ENCODE peak calls at places on chromosome 13, in nine cellular contexts. D is epithelial cell of esophagus; P is HFFc6; T is activated CD8-positive, alpha-beta memory T cell treated with anti-CD3 and anti-CD28 coated beads, Interleukin-2, amount 10 ng/mL, durations not matched to agents 7 days and 5 days; C is mucosa of gallbladder; S is amniotic stem cell; W is hepatic stellate cell; H is AG09319; K is T follicular helper cell. I is an unnamed sample.
A peak's percentile ranks its signal among the peaks of the same experiment; 100 is the strongest.

GRCh38 chr13:35714588-35714987 is 238.1 kb upstream of the MAB21L1 start:
- DNase-seq in D (no peak), P (no peak), T (no peak), C (no peak), S (no peak), W (no peak), H (no peak), K (no peak), I (no peak)

GRCh38 chr13:99496322-99497142 is 4.7 kb upstream of the TM9SF2 start:
- DNase-seq in D (no peak), P (peak; percentile 20), T (peak; percentile 95), C (peak; percentile 73), S (no peak), W (no peak), H (peak; percentile 49), K (peak; percentile 64), I (peak; percentile 67)

GRCh38 chr13:112447761-112448603 is 71.8 kb downstream of the SPACA7 start:
- DNase-seq in D (no peak), P (no peak), T (peak; percentile 35), C (peak; percentile 9), S (no peak), W (no peak), H (no peak), K (no peak), I (no peak)

GRCh38 chr13:75541287-75541686 is 3.6 kb upstream of the COMMD6 start:
- DNase-seq in D (no peak), P (peak; percentile 20), T (no peak), C (no peak), S (no peak), W (no peak), H (no peak), K (no peak), I (no peak)

GRCh38 chr13:93045836-93046235 is 180.8 kb upstream of the GPC6 start:
- DNase-seq in D (peak; percentile 7), P (no peak), T (no peak), C (no peak), S (no peak), W (peak; percentile 1), H (no peak), K (no peak), I (no peak)

GRCh38 chr13:113598081-113598410 is 13.5 kb downstream of the TFDP1 start:
- DNase-seq in D (no peak), P (no peak), T (no peak), C (no peak), S (no peak), W (no peak), H (no peak), K (no peak), I (no peak)

GRCh38 chr13:23743717-23744116 is 145.5 kb downstream of the MIPEP start:
- DNase-seq in D (peak; percentile 30), P (no peak), T (no peak), C (no peak), S (no peak), W (no peak), H (no peak), K (no peak), I (no peak)

GRCh38 chr13:41668130-41668757 is 210.9 kb downstream of the RGCC start:
- DNase-seq in D (peak; percentile 91), P (peak; percentile 85), T (peak; percentile 60), C (peak; percentile 67), S (peak; percentile 71), W (peak; percentile 44), H (peak; percentile 89), K (peak; percentile 6), I (peak; percentile 91)

GRCh38 chr13:30111810-30112209 is 195.5 kb downstream of the KATNAL1 start:
- DNase-seq in D (no peak), P (no peak), T (peak; percentile 51), C (no peak), S (no peak), W (peak; percentile 40), H (no peak), K (no peak), I (peak; percentile 54)

GRCh38 chr13:93674337-93674755 is 447.7 kb downstream of the GPC6 start:
- DNase-seq in D (no peak), P (no peak), T (no peak), C (no peak), S (no peak), W (no peak), H (no peak), K (no peak), I (no peak)

GRCh38 chr13:60397693-60398437 is 845 bp downstream of the TDRD3 start:
- DNase-seq in D (peak; percentile 62), P (peak; percentile 52), T (peak; percentile 63), C (peak; percentile 41), S (peak; percentile 69), W (peak; percentile 53), H (no peak), K (peak; percentile 6), I (peak; percentile 75)

I was measured in GM23338.